ENCODE peak calls at places on chromosomes 16 and 17, in eight cellular contexts. One of them, this sample, is unnamed.

GRCh38 chr16:2687531-2688308 is 5.4 kb downstream of the KCTD5 start:
- DNase-seq in left lung: no peak
- DNase-seq in adrenal gland: no peak
- DNase-seq in endodermal cell: no peak
- DNase-seq in T-helper 2 cell: no peak
- DNase-seq in GM12865: no peak
- DNase-seq in BE2C: no peak
- DNase-seq in activated effector memory CD4-positive, alpha-beta T cell treated with anti-CD3 and anti-CD28 coated beads, Interleukin-2, amount 50 U/mL, for 16 hours: no peak
- DNase-seq in this sample: no peak

GRCh38 chr17:50187403-50187735 is 14.1 kb downstream of the COL1A1 start:
- DNase-seq in endodermal cell: no peak
- DNase-seq in adrenal gland: no peak
- DNase-seq in left lung: no peak
- DNase-seq in GM12865: no peak
- DNase-seq in T-helper 2 cell: no peak
- DNase-seq in BE2C: no peak
- DNase-seq in activated effector memory CD4-positive, alpha-beta T cell treated with anti-CD3 and anti-CD28 coated beads, Interleukin-2, amount 50 U/mL, for 16 hours: no peak
- DNase-seq in this sample: no peak

GRCh38 chr16:50043358-50043757 is 18.3 kb downstream of the CNEP1R1 start:
- DNase-seq in BE2C: no peak
- DNase-seq in endodermal cell: no peak
- DNase-seq in activated effector memory CD4-positive, alpha-beta T cell treated with anti-CD3 and anti-CD28 coated beads, Interleukin-2, amount 50 U/mL, for 16 hours: no peak
- DNase-seq in adrenal gland: no peak
- DNase-seq in T-helper 2 cell: no peak
- DNase-seq in left lung: no peak
- DNase-seq in GM12865: no peak
- DNase-seq in this sample: no peak

GRCh38 chr16:29014561-29015029 is 29.7 kb downstream of the LAT start:
- DNase-seq in T-helper 2 cell: no peak
- DNase-seq in adrenal gland: no peak
- DNase-seq in endodermal cell: no peak
- DNase-seq in BE2C: no peak
- DNase-seq in activated effector memory CD4-positive, alpha-beta T cell treated with anti-CD3 and anti-CD28 coated beads, Interleukin-2, amount 50 U/mL, for 16 hours: no peak
- DNase-seq in GM12865: peak
- DNase-seq in left lung: no peak
- DNase-seq in this sample: no peak

GRCh38 chr17:71849783-71850768 is 270.7 kb upstream of the SOX9 start:
- DNase-seq in BE2C: no peak
- DNase-seq in activated effector memory CD4-positive, alpha-beta T cell treated with anti-CD3 and anti-CD28 coated beads, Interleukin-2, amount 50 U/mL, for 16 hours: no peak
- DNase-seq in adrenal gland: no peak
- DNase-seq in endodermal cell: no peak
- DNase-seq in T-helper 2 cell: no peak
- DNase-seq in GM12865: peak
- DNase-seq in left lung: no peak
- DNase-seq in this sample: no peak

GRCh38 chr17:63369233-63369632 is 76.9 kb downstream of the CYB561 start:
- DNase-seq in GM12865: no peak
- DNase-seq in T-helper 2 cell: no peak
- DNase-seq in endodermal cell: no peak
- DNase-seq in activated effector memory CD4-positive, alpha-beta T cell treated with anti-CD3 and anti-CD28 coated beads, Interleukin-2, amount 50 U/mL, for 16 hours: no peak
- DNase-seq in left lung: no peak
- DNase-seq in adrenal gland: no peak
- DNase-seq in BE2C: no peak
- DNase-seq in this sample: no peak

GRCh38 chr16:85416267-85417109 is 196.6 kb upstream of the GSE1 start:
- DNase-seq in GM12865: peak
- DNase-seq in activated effector memory CD4-positive, alpha-beta T cell treated with anti-CD3 and anti-CD28 coated beads, Interleukin-2, amount 50 U/mL, for 16 hours: peak
- DNase-seq in T-helper 2 cell: peak
- DNase-seq in BE2C: peak
- DNase-seq in adrenal gland: peak
- DNase-seq in left lung: peak
- DNase-seq in endodermal cell: peak
- DNase-seq in this sample: peak

GRCh38 chr16:56965149-56965938 is 3.6 kb downstream of the CETP start:
- DNase-seq in activated effector memory CD4-positive, alpha-beta T cell treated with anti-CD3 and anti-CD28 coated beads, Interleukin-2, amount 50 U/mL, for 16 hours: no peak
- DNase-seq in BE2C: no peak
- DNase-seq in T-helper 2 cell: no peak
- DNase-seq in endodermal cell: no peak
- DNase-seq in GM12865: no peak
- DNase-seq in left lung: no peak
- DNase-seq in adrenal gland: no peak
- DNase-seq in this sample: no peak

GRCh38 chr16:68234188-68235104 is 1.5 kb downstream of the ESRP2 start:
- DNase-seq in BE2C: no peak
- DNase-seq in activated effector memory CD4-positive, alpha-beta T cell treated with anti-CD3 and anti-CD28 coated beads, Interleukin-2, amount 50 U/mL, for 16 hours: peak
- DNase-seq in endodermal cell: peak
- DNase-seq in adrenal gland: peak
- DNase-seq in left lung: peak
- DNase-seq in GM12865: no peak
- DNase-seq in T-helper 2 cell: no peak
- DNase-seq in this sample: peak

GRCh38 chr17:73985466-73986015 is 217.9 kb upstream of the RPL38 start:
- DNase-seq in activated effector memory CD4-positive, alpha-beta T cell treated with anti-CD3 and anti-CD28 coated beads, Interleukin-2, amount 50 U/mL, for 16 hours: no peak
- DNase-seq in GM12865: no peak
- DNase-seq in T-helper 2 cell: no peak
- DNase-seq in BE2C: no peak
- DNase-seq in left lung: no peak
- DNase-seq in endodermal cell: peak
- DNase-seq in adrenal gland: no peak
- DNase-seq in this sample: no peak

GRCh38 chr17:27654136-27654535 is 23.1 kb downstream of the LGALS9 start:
- DNase-seq in left lung: no peak
- DNase-seq in BE2C: no peak
- DNase-seq in endodermal cell: no peak
- DNase-seq in adrenal gland: no peak
- DNase-seq in T-helper 2 cell: no peak
- DNase-seq in GM12865: no peak
- DNase-seq in activated effector memory CD4-positive, alpha-beta T cell treated with anti-CD3 and anti-CD28 coated beads, Interleukin-2, amount 50 U/mL, for 16 hours: no peak
- DNase-seq in this sample: no peak

GRCh38 chr17:73338050-73338491 is 26.3 kb upstream of the CDC42EP4 start:
- DNase-seq in endodermal cell: no peak
- DNase-seq in adrenal gland: peak
- DNase-seq in left lung: no peak
- DNase-seq in activated effector memory CD4-positive, alpha-beta T cell treated with anti-CD3 and anti-CD28 coated beads, Interleukin-2, amount 50 U/mL, for 16 hours: no peak
- DNase-seq in GM12865: no peak
- DNase-seq in BE2C: no peak
- DNase-seq in T-helper 2 cell: no peak
- DNase-seq in this sample: no peak

GRCh38 chr16:83345846-83346245 is 461.9 kb upstream of the HSBP1 start:
- DNase-seq in T-helper 2 cell: no peak
- DNase-seq in adrenal gland: no peak
- DNase-seq in endodermal cell: no peak
- DNase-seq in left lung: no peak
- DNase-seq in GM12865: no peak
- DNase-seq in BE2C: no peak
- DNase-seq in activated effector memory CD4-positive, alpha-beta T cell treated with anti-CD3 and anti-CD28 coated beads, Interleukin-2, amount 50 U/mL, for 16 hours: no peak
- DNase-seq in this sample: no peak

GRCh38 chr16:73725147-73725546 is 571.5 kb upstream of the PSMD7 start:
- DNase-seq in left lung: no peak
- DNase-seq in BE2C: no peak
- DNase-seq in activated effector memory CD4-positive, alpha-beta T cell treated with anti-CD3 and anti-CD28 coated beads, Interleukin-2, amount 50 U/mL, for 16 hours: no peak
- DNase-seq in adrenal gland: no peak
- DNase-seq in T-helper 2 cell: no peak
- DNase-seq in GM12865: no peak
- DNase-seq in endodermal cell: no peak
- DNase-seq in this sample: no peak

GRCh38 chr17:71505200-71505599 is 615.6 kb upstream of the SOX9 start:
- DNase-seq in activated effector memory CD4-positive, alpha-beta T cell treated with anti-CD3 and anti-CD28 coated beads, Interleukin-2, amount 50 U/mL, for 16 hours: no peak
- DNase-seq in T-helper 2 cell: no peak
- DNase-seq in endodermal cell: no peak
- DNase-seq in BE2C: no peak
- DNase-seq in adrenal gland: no peak
- DNase-seq in left lung: no peak
- DNase-seq in GM12865: no peak
- DNase-seq in this sample: no peak

GRCh38 chr17:72635034-72635654 is 457.3 kb downstream of the SLC39A11 start:
- DNase-seq in T-helper 2 cell: no peak
- DNase-seq in BE2C: no peak
- DNase-seq in GM12865: no peak
- DNase-seq in left lung: no peak
- DNase-seq in adrenal gland: no peak
- DNase-seq in activated effector memory CD4-positive, alpha-beta T cell treated with anti-CD3 and anti-CD28 coated beads, Interleukin-2, amount 50 U/mL, for 16 hours: no peak
- DNase-seq in endodermal cell: no peak
- DNase-seq in this sample: no peak

GRCh38 chr16:84885024-84885910 is 65.5 kb downstream of the CRISPLD2 start:
- DNase-seq in BE2C: no peak
- DNase-seq in T-helper 2 cell: no peak
- DNase-seq in adrenal gland: no peak
- DNase-seq in GM12865: no peak
- DNase-seq in left lung: no peak
- DNase-seq in endodermal cell: peak
- DNase-seq in activated effector memory CD4-positive, alpha-beta T cell treated with anti-CD3 and anti-CD28 coated beads, Interleukin-2, amount 50 U/mL, for 16 hours: no peak
- DNase-seq in this sample: no peak